ENCODE peak calls at places on chromosomes 6 and 20, in six cellular contexts. V is GM12878, D is HepG2, N is K562, U is IMR-90, Y is H1. K is an unnamed sample.

GRCh38 chr6:134822920-134823430 is 126.9 kb downstream of the ALDH8A1 start:
- DNase-seq in V (peak), D (peak), N (peak), U (peak), Y (peak), K (peak)

GRCh38 chr6:91149914-91150674 is 563.2 kb upstream of the MAP3K7 start:
- DNase-seq in V (no peak), D (no peak), N (no peak), U (no peak), Y (no peak), K (no peak)

GRCh38 chr6:1312444-1313363 is 806 bp downstream of the FOXQ1 start:
- DNase-seq in V (no peak), D (no peak), N (no peak), U (no peak), Y (no peak), K (no peak)

GRCh38 chr6:25136879-25137278 is 142.3 kb upstream of the CARMIL1 start:
- DNase-seq in V (no peak), D (no peak), N (no peak), U (no peak), Y (no peak), K (no peak)

GRCh38 chr6:112770341-112770740 is 423.2 kb downstream of the RFPL4B start:
- DNase-seq in V (no peak), D (no peak), N (no peak), U (no peak), Y (no peak), K (no peak)

GRCh38 chr6:112780498-112781096 is 433.5 kb downstream of the RFPL4B start:
- DNase-seq in V (peak), D (peak), N (peak), U (peak), Y (peak), K (peak)

GRCh38 chr6:101000334-101000733 is 119.2 kb upstream of the ASCC3 start:
- DNase-seq in V (no peak), D (no peak), N (no peak), U (no peak), Y (no peak), K (no peak)

GRCh38 chr6:56483929-56484328 is 158.8 kb downstream of the DST start:
- DNase-seq in V (no peak), D (no peak), N (no peak), U (peak), Y (no peak), K (no peak)

GRCh38 chr6:85678000-85678601 is 35.4 kb upstream of the SYNCRIP start:
- DNase-seq in V (no peak), D (no peak), N (no peak), U (no peak), Y (no peak), K (no peak)

GRCh38 chr20:57524511-57525176 is at the start of gene CTCFL:
- DNase-seq in V (no peak), D (no peak), N (peak), U (no peak), Y (no peak), K (no peak)

GRCh38 chr6:142781124-142781523 is 163.9 kb downstream of the HIVEP2 start:
- DNase-seq in V (no peak), D (no peak), N (no peak), U (no peak), Y (no peak), K (no peak)

GRCh38 chr6:53432318-53433161 is 83.8 kb upstream of the ELOVL5 start:
- DNase-seq in V (no peak), D (peak), N (no peak), U (peak), Y (no peak), K (peak)

GRCh38 chr6:51283723-51284122 is 465.1 kb downstream of the TFAP2B start:
- DNase-seq in V (no peak), D (no peak), N (no peak), U (no peak), Y (no peak), K (no peak)

GRCh38 chr6:116922853-116923548 is 46.0 kb downstream of the RFX6 start:
- DNase-seq in V (no peak), D (no peak), N (no peak), U (no peak), Y (no peak), K (no peak)

GRCh38 chr6:146297815-146298214 is 245.8 kb upstream of the RAB32 start:
- DNase-seq in V (no peak), D (no peak), N (no peak), U (no peak), Y (no peak), K (no peak)

GRCh38 chr6:20952605-20953004 is 418.3 kb downstream of the CDKAL1 start:
- DNase-seq in V (no peak), D (peak), N (no peak), U (peak), Y (no peak), K (no peak)

GRCh38 chr6:104973404-104973803 is 16.5 kb downstream of the LIN28B start:
- DNase-seq in V (no peak), D (no peak), N (no peak), U (no peak), Y (no peak), K (no peak)
- TF ChIP-seq POLR2A in V (no peak), D (no peak), N (no peak), U (no peak), Y (no peak), K (no peak)

DNA sequence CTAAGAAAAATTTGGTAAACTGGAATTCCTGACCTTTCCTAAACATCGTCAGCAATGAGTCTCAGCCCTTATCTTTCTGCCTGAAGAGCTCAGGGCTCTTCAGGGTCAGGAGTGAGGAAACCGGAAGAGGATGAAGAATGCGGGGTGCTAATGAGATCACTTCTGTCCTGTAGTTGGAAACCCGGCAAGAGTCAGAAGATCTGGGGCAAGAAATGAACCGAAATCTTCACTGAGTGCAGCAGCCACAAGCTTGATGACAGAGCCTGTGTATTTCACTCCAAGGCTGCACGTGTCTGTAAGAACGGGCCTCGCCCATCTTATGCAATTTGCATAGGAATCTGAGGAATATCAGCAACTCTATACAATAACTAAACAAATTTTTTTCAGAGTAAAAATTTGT is 60.4 kb upstream of the QKI start:
- DNase-seq in V (no peak), D (no peak), N (no peak), U (peak), Y (no peak), K (no peak)
- H3K27ac ChIP-seq in V (no peak), D (no peak), N (no peak), U (no peak), Y (no peak), K (no peak)

DNA sequence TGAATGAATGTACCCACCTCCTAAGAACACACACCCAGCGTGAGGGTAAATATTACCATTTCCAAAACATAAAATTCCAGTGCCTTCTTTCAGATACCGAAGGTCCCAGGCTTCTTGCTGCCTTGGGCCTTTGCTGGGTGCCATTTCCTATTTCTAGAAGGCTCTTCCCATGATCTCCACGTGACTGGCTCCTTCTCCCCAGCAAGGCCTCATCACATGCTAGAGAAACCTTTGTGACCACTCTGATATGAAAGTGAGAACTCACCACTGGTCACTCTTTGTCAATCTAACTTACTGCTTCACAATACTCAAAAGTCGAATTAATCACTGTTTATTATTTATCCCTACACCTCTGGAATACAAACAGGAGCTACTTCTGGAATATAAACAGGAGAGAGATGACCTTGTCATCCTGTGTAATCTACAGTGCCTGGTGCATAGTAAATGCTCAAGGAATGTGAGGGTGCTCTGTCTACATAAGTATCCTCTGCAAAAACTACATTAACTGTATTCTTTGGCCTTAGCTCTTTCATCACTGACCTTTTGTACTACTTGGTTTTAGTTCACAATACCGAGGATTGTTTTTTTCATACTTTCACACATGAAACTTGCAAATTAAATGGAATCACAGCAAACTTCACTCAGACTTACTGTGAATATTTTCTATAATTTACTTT is 1.6 kb downstream of the STX7 start:
- DNase-seq in V (no peak), D (peak), N (no peak), U (no peak), Y (no peak), K (no peak)
- TF ChIP-seq RFX5 in V (no peak), D (no peak), N (no peak), U (no peak), Y (no peak), K (no peak)

GRCh38 chr6:148629197-148629909 is 117.5 kb upstream of the UST start:
- DNase-seq in V (no peak), D (no peak), N (no peak), U (peak), Y (no peak), K (no peak)
- TF ChIP-seq POLR2A in V (no peak), D (no peak), N (no peak), U (no peak), Y (no peak), K (no peak)

GRCh38 chr6:144746902-144747469 is 461.9 kb downstream of the UTRN start:
- DNase-seq in V (no peak), D (no peak), N (no peak), U (no peak), Y (no peak), K (no peak)
- H3K27ac ChIP-seq in V (no peak), D (no peak), N (no peak), U (no peak), Y (no peak), K (no peak)

GRCh38 chr6:35486005-35486925 is 10.6 kb downstream of the TEAD3 start:
- DNase-seq in V (no peak), D (no peak), N (no peak), U (no peak), Y (no peak), K (no peak)

GRCh38 chr6:35485402-35485877 is 11.4 kb downstream of the TEAD3 start:
- DNase-seq in V (no peak), D (no peak), N (peak), U (no peak), Y (no peak), K (no peak)

GRCh38 chr6:35483490-35483889 is 13.4 kb downstream of the TEAD3 start:
- DNase-seq in V (no peak), D (no peak), N (no peak), U (no peak), Y (no peak), K (no peak)

GRCh38 chr6:35483892-35484645 is 12.8 kb downstream of the TEAD3 start:
- DNase-seq in V (no peak), D (no peak), N (no peak), U (no peak), Y (no peak), K (no peak)

GRCh38 chr6:35484921-35485392 is 11.9 kb downstream of the TEAD3 start:
- DNase-seq in V (no peak), D (no peak), N (peak), U (peak), Y (no peak), K (no peak)
- TF ChIP-seq RFX5 in V (no peak), D (no peak), N (no peak), U (no peak), Y (no peak), K (no peak)